ENCODE peak calls at places on chromosomes 5 and 9, in nine cellular contexts. F, I, A, S, N, E, Z, O and R are unnamed samples.

GRCh38 chr9:93292288-93292615 is 108.3 kb downstream of the WNK2 start:
- DNase-seq in I (no peak), E (no peak), N (no peak), O (no peak), S (no peak), Z (no peak), A (no peak), F (no peak), R (no peak)

GRCh38 chr5:151295801-151296477 is 7.6 kb downstream of the SLC36A3 start:
- DNase-seq in E (no peak), F (no peak), A (no peak), N (no peak), Z (no peak), O (no peak), I (no peak), S (peak), R (no peak)

GRCh38 chr5:34496258-34496657 is 159.9 kb upstream of the RAI14 start:
- DNase-seq in E (no peak), N (no peak), O (no peak), F (no peak), S (no peak), I (no peak), Z (no peak), A (no peak), R (no peak)

GRCh38 chr5:124481419-124481818 is 265.0 kb downstream of the ZNF608 start:
- DNase-seq in Z (no peak), E (no peak), N (no peak), O (no peak), A (no peak), F (no peak), I (no peak), S (no peak), R (no peak)

GRCh38 chr9:114166606-114167572 is 11.6 kb downstream of the COL27A1 start:
- DNase-seq in I (no peak), A (no peak), Z (peak), F (no peak), S (no peak), O (no peak), N (no peak), E (no peak), R (no peak)

GRCh38 chr5:14397717-14398116 is 183.9 kb upstream of the OTULINL start:
- DNase-seq in Z (no peak), E (no peak), N (no peak), F (peak), I (peak), S (peak), O (peak), A (no peak), R (no peak)

GRCh38 chr9:120892748-120893584 is 16.0 kb upstream of the PHF19 start:
- DNase-seq in Z (no peak), A (peak), S (peak), I (peak), O (no peak), E (no peak), F (peak), N (no peak), R (peak)

GRCh38 chr9:116435706-116436105 is 251.4 kb upstream of the TRIM32 start:
- DNase-seq in O (peak), I (peak), S (no peak), F (no peak), E (no peak), N (no peak), A (no peak), Z (no peak), R (no peak)

GRCh38 chr9:100880284-100880683 is 148.2 kb upstream of the PLPPR1 start:
- DNase-seq in S (no peak), A (no peak), N (no peak), F (no peak), E (no peak), O (no peak), I (no peak), Z (no peak), R (no peak)

GRCh38 chr9:80467632-80468031 is 895.9 kb downstream of the TLE4 start:
- DNase-seq in E (no peak), O (no peak), S (peak), A (no peak), F (no peak), I (peak), Z (no peak), N (no peak), R (no peak)

GRCh38 chr5:152246401-152246800 is 158.7 kb downstream of the NMUR2 start:
- DNase-seq in E (peak), S (peak), F (no peak), I (peak), Z (no peak), O (no peak), N (peak), A (no peak), R (peak)

GRCh38 chr5:156815988-156816599 is 34.0 kb upstream of the PPP1R2B start:
- DNase-seq in A (no peak), F (no peak), S (peak), Z (no peak), O (no peak), N (no peak), I (peak), E (peak), R (peak)
- TF ChIP-seq CTCF in A (no peak), F (peak), S (peak), Z (peak), O (peak), N (peak), I (peak), E (peak), R (peak)

DNA sequence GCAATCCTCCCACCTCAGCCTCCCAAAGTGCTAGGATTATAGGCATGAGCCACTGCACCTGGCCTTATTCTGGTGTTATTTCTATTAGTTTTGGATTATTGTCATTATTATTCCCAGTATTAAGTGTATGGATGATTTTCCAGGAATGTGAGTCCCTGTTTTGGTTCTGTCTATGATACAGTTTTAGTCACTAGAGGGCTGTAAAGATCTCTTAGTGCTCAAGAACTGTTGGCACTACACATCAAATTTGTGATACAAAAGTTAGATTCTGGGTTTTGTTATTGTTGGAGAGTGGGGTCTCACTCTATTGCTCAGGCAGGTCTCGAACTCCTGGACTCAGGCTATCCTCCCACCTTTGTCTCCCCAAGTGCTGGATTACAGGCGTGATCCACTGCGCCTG is 12.1 kb downstream of the CCL28 start:
- DNase-seq in F (no peak), E (no peak), I (peak), O (no peak), A (no peak), N (no peak), S (peak), Z (no peak), R (no peak)
- TF ChIP-seq CTCF in F (peak), E (no peak), I (peak), O (no peak), A (no peak), N (no peak), S (peak), Z (no peak), R (no peak)

GRCh38 chr5:167709625-167710024 is 581.8 kb upstream of the WWC1 start:
- DNase-seq in Z (no peak), E (no peak), S (no peak), A (no peak), I (no peak), F (no peak), O (no peak), N (no peak), R (no peak)

GRCh38 chr5:167713186-167713585 is 578.3 kb upstream of the WWC1 start:
- DNase-seq in O (no peak), Z (no peak), F (no peak), S (no peak), N (no peak), I (no peak), E (no peak), A (no peak), R (no peak)

GRCh38 chr5:167710444-167711025 is 580.9 kb upstream of the WWC1 start:
- DNase-seq in N (no peak), S (no peak), E (no peak), O (no peak), A (no peak), F (no peak), Z (no peak), I (peak), R (no peak)

DNA sequence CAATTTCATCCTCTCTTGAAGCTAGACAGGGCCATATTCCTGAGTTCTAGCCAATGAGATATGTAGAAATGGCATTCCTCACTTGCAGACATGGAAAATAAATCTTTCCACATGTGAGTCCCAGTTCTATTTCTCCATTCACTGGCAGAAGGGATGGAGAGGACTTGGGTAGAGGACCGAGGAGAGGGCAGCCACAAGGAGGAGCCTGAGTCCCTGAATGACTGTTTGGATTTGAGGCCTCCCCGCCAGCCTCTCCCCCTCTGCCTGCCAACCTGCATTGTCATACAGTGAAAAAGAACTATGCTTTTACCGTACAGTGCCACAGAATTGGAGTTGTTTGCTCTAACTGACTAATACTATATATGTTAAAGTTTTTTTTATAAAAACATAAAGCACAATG is 583.0 kb upstream of the WWC1 start:
- DNase-seq in E (no peak), N (no peak), O (no peak), S (no peak), Z (no peak), A (no peak), F (no peak), I (no peak), R (no peak)
- TF ChIP-seq CTCF in E (no peak), N (peak), O (no peak), S (no peak), Z (no peak), A (no peak), F (no peak), I (no peak), R (no peak)

GRCh38 chr5:132224721-132225120 is 2.9 kb downstream of the P4HA2 start:
- DNase-seq in A (no peak), F (no peak), S (peak), N (no peak), E (no peak), Z (peak), O (no peak), I (peak), R (no peak)
- TF ChIP-seq CTCF in A (no peak), F (no peak), S (no peak), N (no peak), E (no peak), Z (no peak), O (no peak), I (no peak), R (no peak)

GRCh38 chr5:112238473-112238872 is 180.6 kb downstream of the EPB41L4A start:
- DNase-seq in I (no peak), N (no peak), Z (no peak), F (no peak), S (no peak), O (no peak), E (peak), A (no peak), R (peak)
- TF ChIP-seq CTCF in I (no peak), N (no peak), Z (no peak), F (no peak), S (no peak), O (no peak), E (no peak), A (no peak), R (peak)

GRCh38 chr5:139388198-139388821 is 1.4 kb downstream of the MZB1 start:
- DNase-seq in N (no peak), Z (peak), S (no peak), E (peak), O (no peak), I (no peak), A (peak), F (no peak), R (peak)
- TF ChIP-seq CTCF in N (no peak), Z (no peak), S (no peak), E (no peak), O (no peak), I (no peak), A (no peak), F (no peak), R (no peak)

DNA sequence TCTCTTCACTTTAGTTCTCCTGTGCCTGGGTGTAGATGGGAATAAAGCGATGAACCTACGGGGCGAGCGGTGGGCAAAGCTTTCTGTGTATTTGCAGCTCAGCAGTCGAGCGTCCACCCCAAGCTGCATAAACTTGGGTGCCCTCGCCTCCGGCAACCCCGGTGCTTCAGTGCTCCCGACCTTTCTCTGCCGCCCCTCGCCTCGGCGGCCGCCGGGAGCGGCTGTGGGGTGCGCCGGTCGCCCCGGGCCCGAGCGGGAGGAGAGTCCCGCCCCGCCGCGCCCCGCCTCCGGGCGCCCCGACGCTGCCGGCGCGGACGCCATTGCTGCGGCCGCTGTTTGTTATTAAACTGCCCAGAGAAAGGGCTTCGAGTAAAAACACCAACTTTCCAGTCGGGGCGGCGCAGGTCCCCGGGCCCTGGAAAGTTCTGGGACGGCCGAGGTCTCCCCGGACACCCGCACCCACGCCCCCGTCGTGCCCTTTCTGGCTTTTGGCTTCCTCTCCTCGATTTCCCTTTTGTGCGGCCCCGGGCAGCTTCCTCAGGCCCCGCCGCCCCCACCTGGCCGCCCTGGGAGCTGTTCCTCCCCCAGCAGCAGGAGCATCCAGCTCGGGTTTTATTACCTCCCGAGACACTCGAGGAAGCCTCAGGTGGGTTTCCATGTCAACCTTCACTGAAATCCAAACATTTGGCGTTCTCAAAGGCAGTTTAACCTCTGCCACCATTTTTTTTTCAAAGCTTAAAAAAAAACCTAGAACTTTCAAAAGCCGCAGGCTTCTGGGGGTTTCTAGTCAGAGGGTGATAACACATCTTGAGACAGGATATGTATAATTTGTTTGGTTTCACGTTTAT is 334.3 kb downstream of the CWC27 start:
- DNase-seq in O (no peak), E (peak), N (peak), A (peak), S (peak), I (peak), F (no peak), Z (peak), R (peak)
- TF ChIP-seq CTCF in O (peak), E (peak), N (no peak), A (no peak), S (peak), I (no peak), F (no peak), Z (peak), R (peak)

DNA sequence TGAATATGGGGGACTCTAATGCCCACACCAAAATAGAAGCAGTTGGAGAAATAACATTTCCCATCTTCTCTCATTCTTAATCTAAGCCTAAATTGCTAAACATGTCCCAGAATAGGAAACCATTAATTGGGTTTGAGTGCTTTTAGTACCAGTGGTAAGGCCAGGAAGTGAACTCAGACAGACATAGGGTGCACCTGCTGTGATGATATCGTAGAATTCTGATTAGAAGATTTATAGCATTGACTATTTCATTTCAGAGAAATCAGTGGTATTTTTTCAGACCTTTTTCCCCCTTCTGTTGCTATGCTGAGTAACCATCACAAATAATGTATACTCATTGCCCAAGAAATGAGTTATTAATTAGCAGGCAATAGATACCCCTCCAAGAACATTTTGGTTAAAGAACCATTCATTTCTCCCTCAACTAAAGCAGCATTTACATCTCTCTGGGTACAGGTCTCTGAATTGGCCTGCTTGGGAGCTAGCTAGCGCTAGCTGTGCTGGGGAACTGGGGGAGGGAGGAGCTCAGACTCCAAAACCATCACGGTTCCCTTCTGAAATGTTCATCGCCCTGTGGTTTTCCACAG is 7.3 kb downstream of the GLRX start:
- DNase-seq in Z (no peak), S (no peak), I (no peak), F (no peak), E (no peak), O (no peak), A (no peak), N (no peak), R (no peak)
- TF ChIP-seq CTCF in Z (no peak), S (no peak), I (no peak), F (no peak), E (no peak), O (no peak), A (no peak), N (no peak), R (no peak)